ENCODE peak calls at places on chromosomes 3 and 15, in eight cellular contexts. S is transverse colon, E is B cell, U is neural crest cell, X is AG04449, P is epithelial cell of proximal tubule, Q is adrenal gland, G is MM.1S. I is an unnamed sample.

GRCh38 chr3:171230857-171231256 is 204.3 kb upstream of the SLC2A2 start:
- DNase-seq in S (no peak), E (no peak), U (no peak), X (no peak), P (no peak), Q (peak), G (no peak), I (no peak)

GRCh38 chr3:187064210-187065115 is 74.8 kb downstream of the RPL39L start:
- DNase-seq in S (no peak), E (no peak), U (no peak), X (no peak), P (no peak), Q (no peak), G (peak), I (no peak)

GRCh38 chr3:21163961-21164360 is 587.0 kb downstream of the ZNF385D start:
- DNase-seq in S (no peak), E (no peak), U (no peak), X (no peak), P (no peak), Q (no peak), G (no peak), I (no peak)

GRCh38 chr15:78110916-78111475 is 18.6 kb downstream of the SH2D7 start:
- DNase-seq in S (peak), E (no peak), U (no peak), X (no peak), P (no peak), Q (no peak), G (no peak), I (peak)

GRCh38 chr3:33202581-33203457 is 15.8 kb downstream of the SUSD5 start:
- DNase-seq in S (peak), E (no peak), U (no peak), X (no peak), P (no peak), Q (no peak), G (no peak), I (no peak)

GRCh38 chr3:6088433-6088832 is 772.5 kb upstream of the GRM7 start:
- DNase-seq in S (no peak), E (no peak), U (no peak), X (no peak), P (no peak), Q (no peak), G (no peak), I (no peak)

GRCh38 chr15:65392368-65392767 is 14.6 kb upstream of the IGDCC3 start:
- DNase-seq in S (no peak), E (no peak), U (no peak), X (no peak), P (no peak), Q (no peak), G (no peak), I (peak)

GRCh38 chr3:23542079-23542478 is 263.7 kb upstream of the UBE2E1 start:
- DNase-seq in S (no peak), E (no peak), U (no peak), X (no peak), P (no peak), Q (no peak), G (no peak), I (no peak)

GRCh38 chr15:64152507-64153387 is 1.2 kb downstream of the SNX22 start:
- DNase-seq in S (peak), E (peak), U (no peak), X (no peak), P (no peak), Q (peak), G (peak), I (no peak)

DNA sequence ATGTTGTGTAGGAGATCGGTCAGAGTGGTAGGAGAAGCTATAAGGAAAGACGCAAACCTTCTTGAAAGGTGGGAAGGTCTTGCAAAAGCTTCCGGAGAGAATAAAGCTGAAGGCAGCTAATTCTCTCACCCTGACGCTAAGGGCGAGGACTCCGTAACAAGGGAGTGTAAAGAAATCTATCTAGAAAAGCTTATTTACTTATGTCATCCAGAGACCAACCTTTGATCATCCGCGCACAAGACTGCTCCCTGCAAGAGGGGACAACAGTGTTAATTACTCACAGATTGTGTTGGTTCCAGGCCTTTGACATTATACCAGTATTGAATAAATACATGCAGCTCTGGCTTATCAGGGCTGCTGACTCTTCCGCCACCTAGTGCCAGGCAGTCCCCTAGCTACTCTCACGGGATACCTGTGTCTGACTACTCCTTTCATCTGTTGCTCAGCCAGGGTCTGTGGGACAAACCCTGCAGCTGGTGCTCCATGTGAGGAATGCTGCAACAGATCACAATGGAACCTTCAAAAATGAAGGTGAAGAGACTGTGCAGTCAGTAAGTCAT is 211.7 kb downstream of the DTWD1 start:
- DNase-seq in S (peak), E (no peak), U (no peak), X (no peak), P (no peak), Q (peak), G (no peak), I (no peak)
- TF ChIP-seq CTCF in S (peak), E (no peak), U (no peak), X (peak), P (peak), Q (no peak), G (peak), I (peak)

DNA sequence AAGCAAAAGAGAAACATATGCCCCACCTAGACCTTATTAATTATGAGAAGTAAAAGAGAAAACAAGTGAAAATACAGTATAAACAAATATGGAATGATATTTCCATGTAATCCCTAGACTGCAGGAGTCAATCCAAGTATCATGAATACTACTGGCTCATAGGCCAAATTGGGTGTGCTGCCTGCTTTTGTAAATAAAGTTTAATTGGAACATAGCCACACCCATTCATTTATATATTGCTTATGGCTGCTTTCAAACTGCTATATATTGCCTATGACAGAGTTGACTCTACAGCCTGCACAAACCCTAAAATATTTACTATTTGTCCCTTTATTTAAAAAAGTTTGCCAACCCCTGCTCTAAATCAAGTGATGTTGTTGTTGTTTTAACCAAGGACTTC is 5.3 kb downstream of the ULK4 start:
- DNase-seq in S (no peak), E (no peak), U (no peak), X (no peak), P (no peak), Q (no peak), G (no peak), I (no peak)
- TF ChIP-seq CTCF in S (no peak), E (no peak), U (no peak), X (no peak), P (no peak), Q (no peak), G (no peak), I (no peak)

GRCh38 chr3:67460841-67461240 is 193.6 kb downstream of the SUCLG2 start:
- DNase-seq in S (no peak), E (no peak), U (no peak), X (no peak), P (no peak), Q (no peak), G (no peak), I (no peak)
- TF ChIP-seq CTCF in S (no peak), E (no peak), U (no peak), X (no peak), P (no peak), Q (no peak), G (no peak), I (no peak)

DNA sequence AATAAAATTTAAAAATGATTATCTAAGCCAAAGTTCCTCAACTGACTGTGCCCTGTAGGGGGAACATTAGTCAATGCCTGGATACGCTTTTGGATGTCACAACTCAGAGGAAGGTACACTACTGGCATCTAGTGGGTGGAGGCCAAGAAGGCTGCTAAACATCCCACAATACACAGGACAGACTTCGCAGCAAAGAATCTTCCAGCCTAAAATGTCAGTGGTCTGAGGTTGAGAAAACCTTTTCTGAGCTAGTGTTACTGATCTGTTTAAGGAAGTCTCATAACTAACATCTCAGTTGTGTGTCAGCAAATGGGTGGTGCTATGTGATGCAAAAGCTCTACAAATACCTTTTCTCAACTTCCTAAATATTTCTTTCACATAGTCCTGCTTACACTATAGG is 20.9 kb upstream of the LDHAL6B start:
- DNase-seq in S (no peak), E (no peak), U (no peak), X (no peak), P (no peak), Q (no peak), G (no peak), I (no peak)
- TF ChIP-seq CTCF in S (no peak), E (no peak), U (no peak), X (no peak), P (peak), Q (no peak), G (no peak), I (peak)

GRCh38 chr3:9915252-9916141 is 1.4 kb upstream of the IL17RC start:
- DNase-seq in S (peak), E (peak), U (peak), X (no peak), P (no peak), Q (peak), G (peak), I (no peak)
- TF ChIP-seq CTCF in S (peak), E (no peak), U (peak), X (peak), P (peak), Q (no peak), G (no peak), I (peak)

GRCh38 chr15:71592186-71592585 is 218.2 kb upstream of the NR2E3 start:
- DNase-seq in S (no peak), E (no peak), U (no peak), X (no peak), P (no peak), Q (no peak), G (no peak), I (no peak)

GRCh38 chr15:71595846-71596553 is 214.4 kb upstream of the NR2E3 start:
- DNase-seq in S (no peak), E (no peak), U (no peak), X (no peak), P (no peak), Q (no peak), G (no peak), I (no peak)

GRCh38 chr15:71586463-71586862 is 223.9 kb upstream of the NR2E3 start:
- DNase-seq in S (no peak), E (no peak), U (no peak), X (no peak), P (no peak), Q (no peak), G (no peak), I (no peak)

GRCh38 chr15:71588746-71589145 is 221.6 kb upstream of the NR2E3 start:
- DNase-seq in S (no peak), E (no peak), U (no peak), X (no peak), P (peak), Q (no peak), G (no peak), I (no peak)

GRCh38 chr15:71591057-71591456 is 219.3 kb upstream of the NR2E3 start:
- DNase-seq in S (no peak), E (no peak), U (no peak), X (no peak), P (no peak), Q (no peak), G (no peak), I (no peak)
- TF ChIP-seq CTCF in S (no peak), E (no peak), U (peak), X (no peak), P (peak), Q (no peak), G (no peak), I (peak)

GRCh38 chr3:54670269-54671000 is 257.4 kb downstream of the LRTM1 start:
- DNase-seq in S (peak), E (no peak), U (no peak), X (no peak), P (no peak), Q (no peak), G (no peak), I (no peak)
- TF ChIP-seq CTCF in S (no peak), E (no peak), U (no peak), X (no peak), P (no peak), Q (no peak), G (no peak), I (no peak)

I was measured in chondrocyte.